ENCODE peak calls at places on chromosomes 16 and 17, in four cellular contexts. W, I, T and U are unnamed samples. For H3K27me3, the result is how much of the 10 kb centered on the place peaks cover.

GRCh38 chr17:40953876-40954275 is 12.9 kb downstream of the KRT39 start:
- DNase-seq in W (peak), I (peak), T (no peak), U (no peak)

GRCh38 chr16:88014201-88014781 is 63.1 kb downstream of the BANP start:
- DNase-seq in W (no peak), I (no peak), T (no peak), U (no peak)

GRCh38 chr17:82406131-82406671 is 11.9 kb upstream of the HEXD start:
- DNase-seq in W (no peak), I (no peak), T (no peak), U (peak)

GRCh38 chr17:77543779-77544178 is 403.0 kb downstream of the SEC14L1 start:
- DNase-seq in W (no peak), I (no peak), T (no peak), U (no peak)

GRCh38 chr17:31902693-31903092 is 1.2 kb upstream of the UTP6 start:
- DNase-seq in W (no peak), I (no peak), T (no peak), U (no peak)

GRCh38 chr16:3089717-3090592 is 9.1 kb downstream of the ZSCAN10 start:
- DNase-seq in W (no peak), I (no peak), T (no peak), U (no peak)

GRCh38 chr17:32281011-32281451 is 15.4 kb downstream of the RHBDL3 start:
- DNase-seq in W (no peak), I (no peak), T (peak), U (no peak)

GRCh38 chr17:77409282-77410161 is 268.8 kb downstream of the SEC14L1 start:
- DNase-seq in W (peak), I (no peak), T (peak), U (no peak)

GRCh38 chr16:66275795-66276428 is 90.6 kb upstream of the CDH5 start:
- DNase-seq in W (peak), I (peak), T (no peak), U (no peak)

GRCh38 chr17:42891539-42892152 is 9.0 kb upstream of the G6PC1 start:
- DNase-seq in W (peak), I (no peak), T (no peak), U (peak)

GRCh38 chr17:59425085-59425901 is 93.8 kb downstream of the YPEL2 start:
- DNase-seq in W (peak), I (no peak), T (peak), U (peak)

GRCh38 chr16:54327609-54328008 is 41.0 kb upstream of the IRX3 start:
- DNase-seq in W (no peak), I (no peak), T (no peak), U (no peak)

GRCh38 chr17:54536306-54536705 is 364.3 kb upstream of the TOM1L1 start:
- DNase-seq in W (no peak), I (no peak), T (no peak), U (no peak)

GRCh38 chr16:89547860-89548259 is 12.6 kb upstream of the RPL13 start:
- DNase-seq in W (no peak), I (no peak), T (no peak), U (no peak)

GRCh38 chr16:84059946-84060901 is 17.6 kb upstream of the SLC38A8 start:
- DNase-seq in W (peak), I (no peak), T (no peak), U (no peak)

GRCh38 chr17:81020767-81021497 is 14.0 kb upstream of the BAIAP2 start:
- DNase-seq in W (no peak), I (peak), T (peak), U (peak)

GRCh38 chr16:30786115-30786935 is 680 bp downstream of the ZNF629 start:
- DNase-seq in W (peak), I (no peak), T (peak), U (peak)

GRCh38 chr17:31907342-31907975 is 6.0 kb upstream of the UTP6 start:
- DNase-seq in W (peak), I (peak), T (no peak), U (no peak)

GRCh38 chr16:51159296-51159695 is 8.2 kb upstream of the SALL1 start:
- DNase-seq in W (no peak), I (no peak), T (no peak), U (no peak)

GRCh38 chr16:17520567-17520966 is 49.8 kb upstream of the XYLT1 start:
- DNase-seq in W (no peak), I (no peak), T (no peak), U (no peak)

GRCh38 chr17:83136156-83136555 is 56.7 kb downstream of the METRNL start:
- DNase-seq in W (peak), I (no peak), T (peak), U (no peak)

GRCh38 chr16:5298202-5298601 is 200.6 kb upstream of the EEF2KMT start:
- DNase-seq in W (no peak), I (no peak), T (no peak), U (no peak)

GRCh38 chr16:27253526-27253930 is 15.0 kb downstream of the NSMCE1 start:
- DNase-seq in W (no peak), I (peak), T (no peak), U (no peak)

GRCh38 chr17:43200127-43200526 is 11.5 kb upstream of the TMEM106A start:
- DNase-seq in W (no peak), I (no peak), T (no peak), U (no peak)

GRCh38 chr17:81166033-81166472 is at the start of gene AATK:
- DNase-seq in W (no peak), I (no peak), T (no peak), U (no peak)

GRCh38 chr17:40124279-40125141 is 2.7 kb downstream of the MSL1 start:
- DNase-seq in W (no peak), I (no peak), T (no peak), U (no peak)

GRCh38 chr17:82974136-82974952 is 105.1 kb upstream of the METRNL start:
- DNase-seq in W (peak), I (no peak), T (no peak), U (no peak)

GRCh38 chr16:75908301-75908700 is 182.0 kb upstream of the CPHXL start:
- DNase-seq in W (no peak), I (no peak), T (no peak), U (no peak)

GRCh38 chr17:42706732-42707131 is 24.4 kb downstream of the CNTNAP1 start:
- DNase-seq in W (no peak), I (no peak), T (no peak), U (no peak)

GRCh38 chr16:31869511-31870201 is 4.0 kb upstream of the ZNF267 start:
- DNase-seq in W (peak), I (peak), T (peak), U (no peak)

GRCh38 chr16:13920510-13920818 is 510 bp downstream of the ERCC4 start:
- DNase-seq in W (no peak), I (no peak), T (no peak), U (no peak)

GRCh38 chr17:64183815-64184397 is 54.0 kb upstream of the ERN1 start:
- DNase-seq in W (no peak), I (peak), T (no peak), U (no peak)

DNA sequence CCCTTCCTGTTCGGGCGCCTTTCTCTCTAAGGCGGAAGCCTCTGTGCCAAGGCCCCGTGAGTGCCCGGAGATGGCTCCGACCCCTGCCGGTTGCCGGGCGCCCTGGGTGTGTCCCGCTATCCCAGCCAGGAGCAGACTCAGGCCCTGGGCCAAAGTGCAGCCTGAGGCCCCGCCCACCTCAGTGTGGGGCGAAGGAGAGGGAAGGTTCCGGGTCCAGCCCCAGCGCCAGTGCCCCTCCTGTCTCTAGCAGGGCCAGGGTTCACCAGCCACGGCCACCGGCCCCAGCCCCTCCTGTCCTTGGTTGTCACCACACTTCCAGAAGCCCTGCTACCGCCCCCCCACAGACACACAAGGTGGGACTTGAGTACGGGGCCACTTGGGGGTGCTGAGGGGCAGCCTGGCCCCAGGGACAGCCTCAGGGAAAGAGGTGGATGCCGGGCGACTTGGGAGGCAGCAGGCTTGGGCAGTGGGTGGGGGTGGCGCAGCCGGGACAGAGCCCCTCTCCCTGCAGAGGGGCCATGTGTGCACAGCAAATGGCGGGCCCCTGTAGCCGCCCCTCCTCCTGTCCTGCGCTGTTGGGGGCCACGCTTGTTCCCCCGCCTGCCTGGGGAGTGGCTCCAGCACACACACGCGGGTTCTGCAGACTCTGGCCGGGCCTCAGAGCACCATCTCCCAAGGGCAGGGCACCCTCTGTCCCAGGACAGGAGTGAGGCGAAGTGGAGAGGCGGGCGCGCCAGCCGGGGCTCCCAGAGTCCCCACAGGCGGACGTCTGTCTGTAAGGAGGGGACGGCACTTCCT is 6.0 kb downstream of the C1QTNF8 start:
- DNase-seq in W (peak), I (no peak), T (no peak), U (no peak)
- TF ChIP-seq CTCF in W (no peak), I (no peak), T (no peak), U (no peak)

DNA sequence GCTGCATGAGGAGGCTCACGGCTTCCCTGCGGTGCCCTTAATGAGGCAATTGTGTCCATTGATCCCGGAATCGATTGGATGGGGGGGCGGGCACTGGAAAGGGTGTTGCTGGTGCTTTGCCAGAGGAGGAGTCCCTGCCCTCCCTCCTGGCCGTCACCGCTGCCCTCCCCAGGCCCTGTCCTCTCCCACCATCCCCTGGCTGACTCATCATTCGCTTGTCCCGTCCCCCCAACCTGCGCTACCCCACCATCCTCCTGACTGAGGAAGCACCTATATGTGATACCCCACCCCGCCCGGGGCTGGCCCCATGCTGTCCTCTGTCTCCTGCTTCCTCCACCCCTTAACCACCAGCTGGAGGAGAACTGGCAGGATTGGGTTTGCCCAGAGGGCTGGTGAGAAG is 20.8 kb downstream of the CACNA1G start:
- DNase-seq in W (no peak), I (no peak), T (no peak), U (no peak)
- H3K27me3 ChIP-seq in W (under half), I (under half), T (under half), U (under half)

GRCh38 chr17:39122982-39123381 is 28.5 kb downstream of the PLXDC1 start:
- DNase-seq in W (no peak), I (no peak), T (no peak), U (no peak)
- TF ChIP-seq CTCF in W (no peak), I (no peak), T (no peak), U (no peak)

GRCh38 chr16:85987750-85988078 is 88.8 kb downstream of the IRF8 start:
- DNase-seq in W (no peak), I (no peak), T (no peak), U (no peak)
- H3K27me3 ChIP-seq in W (under half), I (under half), T (under half), U (under half)